ENCODE peak calls at places on chromosome 13, in ten cellular contexts. X, H, Y, R, E, W, Q, T, I and M are unnamed samples.
A peak's percentile ranks its signal among the peaks of the same experiment; 100 is the strongest.

GRCh38 chr13:43058318-43058674 is 34.9 kb downstream of the DNAJC15 start:
- DNase-seq in Y (peak; percentile 62), R (no peak), H (peak; percentile 16), W (no peak), I (no peak), T (no peak), E (no peak), Q (no peak), X (no peak), M (no peak)

GRCh38 chr13:85864963-85865530 is 65.8 kb upstream of the SLITRK6 start:
- DNase-seq in I (no peak), H (no peak), E (no peak), X (no peak), R (no peak), Y (peak; percentile 38), Q (no peak), W (no peak), T (no peak), M (no peak)

GRCh38 chr13:114166381-114167131 is 12.5 kb upstream of the CFAP97D2 start:
- DNase-seq in H (no peak), E (peak; percentile 58), T (no peak), X (no peak), R (no peak), W (no peak), Y (no peak), I (peak; percentile 71), Q (no peak), M (no peak)

GRCh38 chr13:76522083-76522755 is 364.0 kb downstream of the KCTD12 start:
- DNase-seq in T (peak; percentile 32), Y (peak; percentile 37), H (no peak), R (no peak), X (no peak), E (no peak), I (no peak), W (no peak), Q (no peak), M (no peak)

GRCh38 chr13:51249767-51250741 is 27.9 kb downstream of the FAM124A start:
- DNase-seq in Y (no peak), R (no peak), H (peak; percentile 52), W (peak; percentile 32), Q (no peak), X (no peak), E (no peak), T (no peak), I (no peak), M (peak; percentile 3)

GRCh38 chr13:109787135-109787954 is 962 bp upstream of the IRS2 start:
- DNase-seq in Q (no peak), E (peak; percentile 56), X (peak; percentile 31), W (peak; percentile 51), I (peak; percentile 55), T (peak; percentile 90), R (no peak), Y (peak; percentile 33), H (no peak), M (peak; percentile 92)

GRCh38 chr13:89688908-89689307 is 1658.6 kb upstream of the MIR17HG start:
- DNase-seq in H (no peak), Y (no peak), T (no peak), I (peak; percentile 36), E (no peak), R (no peak), Q (no peak), X (no peak), W (no peak), M (no peak)

GRCh38 chr13:78660130-78660857 is 1.3 kb upstream of the OBI1 start:
- DNase-seq in X (no peak), R (peak; percentile 7), T (peak; percentile 77), H (peak; percentile 7), I (no peak), Y (no peak), W (no peak), Q (peak; percentile 36), E (no peak), M (no peak)

GRCh38 chr13:39326471-39326870 is 276.5 kb downstream of the LHFPL6 start:
- DNase-seq in W (no peak), T (no peak), Q (no peak), H (no peak), I (no peak), E (no peak), R (peak; percentile 54), X (peak; percentile 36), Y (no peak), M (no peak)

GRCh38 chr13:100473493-100474044 is 115.0 kb downstream of the GGACT start:
- DNase-seq in H (no peak), T (no peak), Q (no peak), R (no peak), I (no peak), Y (no peak), X (no peak), W (no peak), E (no peak), M (no peak)

DNA sequence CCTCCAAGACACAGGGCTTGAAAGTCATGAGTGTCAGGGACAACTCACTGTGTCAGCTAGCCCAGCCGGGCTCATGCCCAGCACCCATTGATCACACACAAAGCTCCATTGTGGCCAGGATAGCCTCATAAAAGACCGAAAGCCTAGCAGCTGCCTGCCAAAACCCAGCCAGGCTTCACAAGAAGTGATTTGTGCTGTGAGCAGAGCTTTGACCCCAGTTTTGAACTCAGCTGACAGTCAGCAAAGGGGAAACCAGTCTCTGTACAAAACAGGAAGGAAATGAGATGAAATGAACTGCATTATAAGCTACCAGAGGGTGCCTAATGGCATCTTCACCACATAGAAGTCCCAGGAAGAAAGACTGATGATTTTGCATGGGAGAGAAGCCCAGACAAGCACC is 2.9 kb upstream of the RUBCNL start:
- DNase-seq in R (no peak), E (peak; percentile 60), H (no peak), I (peak; percentile 41), T (peak; percentile 84), W (no peak), X (no peak), Q (peak; percentile 61), Y (no peak), M (no peak)
- TF ChIP-seq POLR2A in R (no peak), E (no peak), H (no peak), I (no peak), T (no peak), W (no peak), X (no peak), Q (no peak), Y (no peak), M (no peak)

DNA sequence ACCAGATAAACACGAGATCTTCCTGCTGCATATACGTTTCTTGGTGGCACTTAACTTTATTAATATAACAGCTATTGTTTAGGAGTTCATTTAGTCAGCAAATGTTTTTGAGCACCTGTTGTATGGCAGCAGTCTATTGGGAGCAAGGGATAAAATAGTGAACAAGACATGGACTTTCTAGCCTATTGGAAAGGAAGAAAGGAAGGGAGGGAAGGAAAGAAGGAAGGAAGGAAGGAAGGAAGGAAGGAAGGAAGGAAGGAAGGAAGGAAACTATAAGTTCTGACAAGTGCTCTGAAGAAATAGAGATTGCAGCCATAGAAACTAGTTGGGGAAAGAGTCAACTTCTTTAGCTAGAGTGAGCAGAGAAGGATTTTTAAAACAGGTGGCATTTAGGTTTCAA is 149.1 kb upstream of the STARD13 start:
- DNase-seq in W (no peak), Y (no peak), E (no peak), T (no peak), X (no peak), R (no peak), H (no peak), I (no peak), Q (no peak), M (no peak)
- H3K4me3 ChIP-seq in W (no peak overlapping the region), Y (no peak overlapping the region), E (no peak overlapping the region), T (no peak overlapping the region), X (no peak overlapping the region), R (no peak overlapping the region), H (no peak overlapping the region), I (no peak overlapping the region), Q (no peak overlapping the region), M (no peak overlapping the region)

DNA sequence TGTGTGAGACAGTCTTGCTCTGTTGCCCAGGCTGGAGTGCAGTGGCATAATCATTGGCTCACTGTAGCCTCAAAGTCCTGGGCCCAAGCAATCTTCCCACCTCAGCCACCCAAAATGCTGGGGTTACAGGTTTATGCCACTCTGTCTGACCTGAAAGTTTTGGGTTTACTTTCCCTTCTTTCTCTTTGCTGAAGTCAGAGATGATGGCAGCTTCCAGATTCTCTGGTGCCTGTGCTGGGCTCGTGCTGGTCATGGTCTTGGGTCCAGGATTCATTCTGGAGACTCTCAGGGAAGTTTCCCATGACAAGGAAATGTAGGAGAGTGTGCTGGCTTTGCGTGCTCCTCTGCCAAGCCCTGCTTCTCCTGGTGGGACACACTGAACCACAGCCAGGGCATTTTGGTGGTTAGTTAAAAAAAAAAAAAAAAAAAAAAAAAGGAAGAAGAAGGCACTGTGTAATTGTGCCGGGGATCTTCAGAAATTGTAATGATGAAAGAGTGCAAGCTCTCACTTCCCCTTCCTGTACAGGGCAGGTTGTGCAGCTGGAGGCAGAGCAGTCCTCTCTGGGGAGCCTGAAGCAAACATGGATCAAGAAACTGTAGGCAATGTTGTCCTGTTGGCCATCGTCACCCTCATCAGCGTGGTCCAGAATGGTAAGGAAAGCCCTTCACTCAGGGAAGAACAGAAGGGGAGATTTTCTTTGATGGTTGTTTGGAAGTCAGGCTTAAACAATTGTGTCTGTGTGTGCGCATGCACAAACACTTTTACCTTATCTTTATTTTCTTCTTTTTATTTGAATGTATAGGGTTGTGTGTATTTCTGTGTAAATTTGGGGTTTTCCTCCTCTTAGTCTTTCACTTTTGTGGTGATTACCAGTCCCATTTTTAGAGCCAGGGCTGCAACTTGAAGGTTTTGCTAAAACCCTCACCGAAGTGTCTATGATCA is at the start of gene ALOX5AP:
- DNase-seq in X (no peak), I (no peak), W (no peak), T (peak; percentile 84), Y (no peak), H (no peak), R (no peak), E (no peak), Q (peak; percentile 72), M (no peak)
- TF ChIP-seq POLR2A in X (no peak), I (no peak), W (no peak), T (peak; percentile 57), Y (no peak), H (no peak), R (no peak), E (no peak), Q (peak; percentile 20), M (no peak)

GRCh38 chr13:37645181-37645580 is 46.6 kb upstream of the POSTN start:
- DNase-seq in H (no peak), Y (no peak), W (no peak), R (no peak), X (no peak), T (no peak), E (no peak), Q (no peak), I (no peak), M (no peak)

GRCh38 chr13:37646531-37646930 is 48.0 kb upstream of the POSTN start:
- DNase-seq in Q (no peak), R (no peak), Y (no peak), W (no peak), X (no peak), H (no peak), E (no peak), I (no peak), T (no peak), M (no peak)

GRCh38 chr13:37648604-37649003 is 50.0 kb upstream of the POSTN start:
- DNase-seq in W (no peak), Q (no peak), X (no peak), T (no peak), Y (peak; percentile 88), E (no peak), R (no peak), H (no peak), I (no peak), M (no peak)

GRCh38 chr13:37651371-37651770 is 52.8 kb upstream of the POSTN start:
- DNase-seq in Y (no peak), H (no peak), W (no peak), T (no peak), E (no peak), R (no peak), Q (no peak), X (no peak), I (no peak), M (no peak)

GRCh38 chr13:37647038-37647650 is 48.6 kb upstream of the POSTN start:
- DNase-seq in E (no peak), H (no peak), I (no peak), Y (no peak), Q (no peak), T (no peak), W (no peak), R (no peak), X (no peak), M (no peak)
- H3K4me3 ChIP-seq in E (no peak overlapping the region), H (no peak overlapping the region), I (no peak overlapping the region), Y (no peak overlapping the region), Q (no peak overlapping the region), T (no peak overlapping the region), W (no peak overlapping the region), R (no peak overlapping the region), X (no peak overlapping the region), M (no peak overlapping the region)